ENCODE peak calls at places on chromosomes 4 and X, in seven cellular contexts. G is myocyte; J is WERI-Rb-1; V is stimulated activated CD8-positive, alpha-beta memory T cell treated with anti-CD3 and anti-CD28 coated beads, Interleukin-4, amount 100 ng/mL, for 4 hours; B is left ventricle myocardium superior; T is islet precursor cell; M is CD4-positive, CD25-positive, alpha-beta regulatory T cell. O is an unnamed sample.

GRCh38 chr4:10204401-10205058 is 87.9 kb upstream of the WDR1 start:
- DNase-seq in V (no peak), M (no peak), J (no peak), T (no peak), B (peak), G (peak), O (no peak)

GRCh38 chr4:9867746-9868425 is 86.5 kb downstream of the DRD5 start:
- DNase-seq in G (no peak), V (no peak), J (peak), T (peak), M (no peak), B (no peak), O (no peak)

GRCh38 chr4:80266902-80267380 is 477 bp downstream of the FGF5 start:
- DNase-seq in G (peak), J (peak), B (no peak), V (no peak), T (peak), M (no peak), O (no peak)

GRCh38 chrX:19625612-19626011 is 110.3 kb upstream of the MAP3K15 start:
- DNase-seq in M (peak), B (no peak), V (peak), G (no peak), J (no peak), T (peak), O (peak)

GRCh38 chr4:20305976-20306375 is 54.3 kb downstream of the SLIT2 start:
- DNase-seq in M (no peak), B (no peak), J (peak), G (peak), V (no peak), T (no peak), O (no peak)

GRCh38 chr4:76989391-76990061 is 40.0 kb downstream of the SEPTIN11 start:
- DNase-seq in T (no peak), G (no peak), M (peak), V (no peak), B (no peak), J (no peak), O (no peak)

GRCh38 chr4:121155893-121156292 is 8.2 kb downstream of the TNIP3 start:
- DNase-seq in G (peak), M (no peak), T (peak), B (no peak), J (no peak), V (no peak), O (no peak)

GRCh38 chrX:45712067-45712466 is 511.4 kb upstream of the DIPK2B start:
- DNase-seq in J (no peak), B (no peak), M (no peak), T (no peak), G (no peak), V (no peak), O (no peak)

GRCh38 chr4:8201341-8201781 is 2.3 kb downstream of the SH3TC1 start:
- DNase-seq in M (peak), J (no peak), B (no peak), G (no peak), T (no peak), V (no peak), O (no peak)

GRCh38 chrX:130196453-130196852 is 24.7 kb downstream of the RAB33A start:
- DNase-seq in T (no peak), J (no peak), B (no peak), M (no peak), V (no peak), G (peak), O (no peak)

GRCh38 chrX:55142919-55143310 is 54.1 kb downstream of the PAGE2 start:
- DNase-seq in V (no peak), G (no peak), B (no peak), J (no peak), M (no peak), T (no peak), O (no peak)

GRCh38 chrX:153973127-153974002 is 811 bp downstream of the TMEM187 start:
- DNase-seq in B (no peak), T (peak), J (no peak), V (no peak), G (no peak), M (no peak), O (no peak)

GRCh38 chr4:55840956-55841355 is 12.5 kb upstream of the EXOC1 start:
- DNase-seq in V (no peak), J (no peak), G (no peak), T (no peak), B (no peak), M (no peak), O (no peak)

GRCh38 chr4:146243141-146243882 is 29.0 kb downstream of the REELD1 start:
- DNase-seq in V (peak), T (no peak), G (no peak), B (peak), J (peak), M (peak), O (peak)

GRCh38 chr4:20203508-20203907 is 48.2 kb upstream of the SLIT2 start:
- DNase-seq in V (no peak), M (no peak), T (no peak), J (no peak), G (peak), B (no peak), O (no peak)

GRCh38 chr4:124090007-124090406 is 622.5 kb downstream of the ANKRD50 start:
- DNase-seq in M (no peak), B (no peak), T (no peak), G (no peak), V (no peak), J (no peak), O (no peak)

GRCh38 chr4:88865051-88865450 is 167.4 kb upstream of the NAP1L5 start:
- DNase-seq in J (no peak), T (no peak), B (no peak), G (no peak), V (no peak), M (no peak), O (no peak)

GRCh38 chrX:63275127-63275526 is 76.0 kb downstream of the SPIN4 start:
- DNase-seq in V (no peak), G (peak), J (peak), B (no peak), T (peak), M (peak), O (no peak)

GRCh38 chr4:182642831-182643230 is 274.4 kb downstream of the DCTD start:
- DNase-seq in T (no peak), V (no peak), M (no peak), B (no peak), J (no peak), G (peak), O (no peak)

GRCh38 chr4:141575884-141576283 is 60.5 kb upstream of the IL15 start:
- DNase-seq in G (no peak), V (no peak), J (no peak), M (no peak), T (no peak), B (no peak), O (no peak)

GRCh38 chr4:183348706-183349659 is 26.8 kb upstream of the CLDN24 start:
- DNase-seq in V (no peak), B (no peak), M (peak), T (peak), G (peak), J (no peak), O (no peak)

GRCh38 chrX:71514367-71515038 is 18.4 kb upstream of the OGT start:
- DNase-seq in B (no peak), J (peak), V (no peak), G (peak), T (no peak), M (peak), O (no peak)

GRCh38 chrX:80282535-80282934 is 137.7 kb upstream of the TENT5D start:
- DNase-seq in G (no peak), T (no peak), V (no peak), M (no peak), B (no peak), J (no peak), O (no peak)

GRCh38 chr4:41509411-41510008 is 28.4 kb upstream of the LIMCH1 start:
- DNase-seq in B (peak), T (no peak), V (no peak), G (peak), J (peak), M (no peak), O (no peak)

GRCh38 chrX:119410027-119410819 is 11.1 kb downstream of the SLC25A43 start:
- DNase-seq in T (peak), J (peak), V (no peak), G (peak), M (no peak), B (no peak), O (no peak)

GRCh38 chrX:48520455-48520854 is 1.2 kb upstream of the EBP start:
- DNase-seq in M (peak), J (no peak), V (no peak), T (no peak), G (no peak), B (no peak), O (peak)